ENCODE peak calls at places on chromosomes 6 and 20, in four cellular contexts. H is mesendoderm, C is H7, Y is frontal cortex. V is an unnamed sample.

GRCh38 chr20:63021356-63022321 is 14.9 kb upstream of the BHLHE23 start:
- DNase-seq in C (peak; percentile 53), Y (no peak), H (no peak), V (peak; percentile 81)

GRCh38 chr20:40952231-40952630 is 76.4 kb upstream of the TOP1 start:
- DNase-seq in Y (no peak), C (no peak), H (no peak), V (peak; percentile 63)

GRCh38 chr6:36949636-36950035 is 4.9 kb upstream of the PI16 start:
- DNase-seq in C (no peak), Y (no peak), H (no peak), V (no peak)

GRCh38 chr6:159100011-159100788 is 55.4 kb upstream of the TAGAP start:
- DNase-seq in Y (no peak), H (no peak), C (no peak), V (no peak)

GRCh38 chr6:107536183-107536582 is 46.3 kb downstream of the SOBP start:
- DNase-seq in H (no peak), C (no peak), Y (no peak), V (no peak)

GRCh38 chr6:31761343-31761742 is 1.1 kb upstream of the SAPCD1 start:
- DNase-seq in Y (no peak), H (no peak), C (no peak), V (no peak)

GRCh38 chr6:89792881-89793280 is 26.7 kb downstream of the MDN1 start:
- DNase-seq in H (peak; percentile 83), C (peak; percentile 47), Y (no peak), V (no peak)

GRCh38 chr20:45044084-45044573 is 56.8 kb downstream of the KCNS1 start:
- DNase-seq in H (peak; percentile 88), C (peak; percentile 53), Y (no peak), V (no peak)

GRCh38 chr20:50450961-50451752 is 59.0 kb upstream of the PTPN1 start:
- DNase-seq in Y (no peak), H (peak; percentile 98), C (peak; percentile 48), V (no peak)

GRCh38 chr20:12409501-12409900 is 491.8 kb downstream of the BTBD3 start:
- DNase-seq in C (no peak), Y (no peak), H (no peak), V (no peak)

GRCh38 chr6:61755739-61756138 is 530.3 kb downstream of the KHDRBS2 start:
- DNase-seq in C (no peak), Y (no peak), H (no peak), V (no peak)

GRCh38 chr6:19812512-19813119 is 24.6 kb upstream of the ID4 start:
- DNase-seq in H (peak; percentile 59), C (peak; percentile 29), Y (no peak), V (no peak)

GRCh38 chr6:3518356-3518841 is 61.5 kb upstream of the SLC22A23 start:
- DNase-seq in Y (no peak), C (no peak), H (peak; percentile 65), V (peak; percentile 95)

V was measured in RWPE2.